ENCODE peak calls at places on chromosomes 7 and 10, in seven cellular contexts. G is germinal center, V is cardiac fibroblast, Q is Right ventricle myocardium superior, S is lung, X is astrocyte of the spinal cord, B is AG20443. T is an unnamed sample.

GRCh38 chr10:46325021-46325420 is 38.2 kb downstream of the ANTXRL start:
- DNase-seq in G (no peak), V (peak; percentile 4), S (no peak), X (no peak), Q (no peak), B (peak; percentile 45), T (peak; percentile 45)

GRCh38 chr7:917255-918117 is 37.0 kb downstream of the ADAP1 start:
- DNase-seq in G (no peak), B (no peak), S (no peak), V (no peak), Q (peak; percentile 31), X (no peak), T (no peak)

GRCh38 chr10:22992075-22992474 is 64.2 kb downstream of the ARMC3 start:
- DNase-seq in Q (no peak), X (no peak), V (no peak), B (no peak), S (no peak), G (no peak), T (no peak)

GRCh38 chr7:114481995-114482394 is 67.4 kb downstream of the FOXP2 start:
- DNase-seq in X (peak; percentile 19), V (peak; percentile 65), B (no peak), Q (no peak), G (no peak), S (no peak), T (peak; percentile 90)

GRCh38 chr10:133260895-133261725 is 15.6 kb downstream of the ADAM8 start:
- DNase-seq in V (peak; percentile 21), X (peak; percentile 22), S (peak; percentile 45), B (peak; percentile 73), G (peak; percentile 74), Q (peak; percentile 80), T (peak; percentile 18)

GRCh38 chr10:108203905-108204527 is 1039.5 kb upstream of the SORCS1 start:
- DNase-seq in V (no peak), S (no peak), G (no peak), X (no peak), B (no peak), Q (no peak), T (no peak)

GRCh38 chr10:48211777-48212176 is 62.7 kb downstream of the FRMPD2 start:
- DNase-seq in S (no peak), G (no peak), X (no peak), V (no peak), B (no peak), Q (no peak), T (no peak)

GRCh38 chr10:70432101-70432500 is 9.4 kb downstream of the NODAL start:
- DNase-seq in S (no peak), G (no peak), Q (peak; percentile 69), V (peak; percentile 64), B (no peak), X (peak; percentile 18), T (no peak)

GRCh38 chr7:78523903-78524302 is 725.3 kb downstream of the PHTF2 start:
- DNase-seq in B (no peak), G (no peak), S (no peak), X (no peak), V (no peak), Q (no peak), T (no peak)

GRCh38 chr7:140519007-140519399 is 39.7 kb upstream of the MKRN1 start:
- DNase-seq in B (no peak), G (no peak), S (no peak), X (no peak), V (peak; percentile 23), Q (no peak), T (no peak)

GRCh38 chr10:80459047-80459865 is 5.1 kb downstream of the TSPAN14 start:
- DNase-seq in Q (peak; percentile 84), B (peak; percentile 91), X (peak; percentile 67), S (peak; percentile 85), V (peak; percentile 75), G (peak; percentile 48), T (peak; percentile 67)

GRCh38 chr10:131997366-131998049 is 15.8 kb upstream of the BNIP3 start:
- DNase-seq in X (peak; percentile 78), V (peak; percentile 90), G (no peak), S (peak; percentile 90), B (peak; percentile 82), Q (peak; percentile 80), T (peak; percentile 97)

GRCh38 chr10:70738425-70739121 is 46.6 kb downstream of the TBATA start:
- DNase-seq in Q (no peak), V (no peak), B (no peak), S (no peak), X (no peak), G (no peak), T (no peak)

GRCh38 chr10:47061776-47062175 is 150.5 kb downstream of the PTPN20 start:
- DNase-seq in X (no peak), Q (no peak), S (no peak), V (no peak), G (no peak), B (no peak), T (no peak)

GRCh38 chr7:21507627-21508343 is 35.1 kb upstream of the DNAH11 start:
- DNase-seq in S (peak; percentile 43), Q (no peak), X (peak; percentile 16), G (no peak), V (peak; percentile 57), B (peak; percentile 40), T (peak; percentile 71)

GRCh38 chr7:127304087-127304486 is 51.3 kb upstream of the GRM8 start:
- DNase-seq in X (no peak), B (no peak), G (no peak), S (no peak), Q (no peak), V (no peak), T (no peak)

GRCh38 chr10:132299381-132300336 is 8.1 kb downstream of the STK32C start:
- DNase-seq in G (no peak), S (no peak), V (no peak), X (no peak), Q (no peak), B (no peak), T (no peak)

GRCh38 chr10:58070964-58071363 is 196.7 kb downstream of the IPMK start:
- DNase-seq in S (no peak), G (no peak), X (no peak), B (no peak), V (no peak), Q (no peak), T (no peak)

GRCh38 chr10:114709966-114710365 is 51.9 kb upstream of the ABLIM1 start:
- DNase-seq in S (no peak), B (no peak), V (peak; percentile 58), Q (no peak), X (peak; percentile 48), G (no peak), T (peak; percentile 40)

GRCh38 chr10:102988404-102989314 is 70.6 kb downstream of the CNNM2 start:
- DNase-seq in V (peak; percentile 20), X (peak; percentile 5), B (no peak), S (no peak), Q (no peak), G (no peak), T (peak; percentile 71)

GRCh38 chr7:1638113-1638726 is 31.9 kb upstream of the ELFN1 start:
- DNase-seq in B (no peak), X (no peak), G (no peak), Q (no peak), V (peak; percentile 37), S (no peak), T (peak; percentile 37)

GRCh38 chr7:84085147-84085546 is 109.4 kb downstream of the SEMA3A start:
- DNase-seq in S (no peak), B (no peak), V (peak; percentile 37), Q (no peak), X (peak; percentile 73), G (no peak), T (peak; percentile 64)

GRCh38 chr7:43572516-43573049 is 10.3 kb upstream of the STK17A start:
- DNase-seq in X (peak; percentile 99), Q (no peak), S (peak; percentile 35), V (peak; percentile 99), G (no peak), B (peak; percentile 90), T (peak; percentile 100)

GRCh38 chr7:98867271-98867701 is 2.5 kb downstream of the TMEM130 start:
- DNase-seq in Q (no peak), S (no peak), V (no peak), B (peak; percentile 66), X (no peak), G (no peak), T (peak; percentile 20)

GRCh38 chr10:26215923-26216576 is 524 bp upstream of the GAD2 start:
- DNase-seq in B (peak; percentile 77), X (peak; percentile 0), Q (no peak), V (peak; percentile 7), S (no peak), G (peak; percentile 49), T (no peak)

GRCh38 chr7:29337628-29338116 is 143.1 kb downstream of the CHN2 start:
- DNase-seq in V (peak; percentile 83), S (no peak), G (no peak), B (no peak), Q (no peak), X (no peak), T (peak; percentile 60)

GRCh38 chr7:100949227-100949930 is at the start of gene MUC3A:
- DNase-seq in V (no peak), G (no peak), B (peak; percentile 16), S (no peak), Q (no peak), X (no peak), T (no peak)

GRCh38 chr10:125158528-125159485 is 1.6 kb downstream of the CTBP2 start:
- DNase-seq in V (peak; percentile 58), B (peak; percentile 69), Q (peak; percentile 81), X (peak; percentile 53), G (peak; percentile 51), S (peak; percentile 52), T (peak; percentile 39)

GRCh38 chr10:132606031-132606491 is 68.5 kb downstream of the INPP5A start:
- DNase-seq in G (no peak), Q (no peak), V (no peak), B (no peak), S (no peak), X (no peak), T (no peak)

GRCh38 chr7:120931243-120931642 is 19.3 kb upstream of the ING3 start:
- DNase-seq in B (no peak), X (no peak), G (no peak), V (peak; percentile 19), S (no peak), Q (no peak), T (no peak)

GRCh38 chr7:43520201-43520600 is 62.7 kb upstream of the STK17A start:
- DNase-seq in G (no peak), B (no peak), V (no peak), X (no peak), Q (no peak), S (no peak), T (no peak)

GRCh38 chr10:78700413-78700812 is 368.4 kb upstream of the ZMIZ1 start:
- DNase-seq in X (peak; percentile 8), G (no peak), S (no peak), V (peak; percentile 48), Q (peak; percentile 54), B (no peak), T (peak; percentile 32)

GRCh38 chr7:158296798-158297104 is 290.9 kb downstream of the PTPRN2 start:
- DNase-seq in B (no peak), S (no peak), X (no peak), Q (no peak), V (no peak), G (no peak), T (no peak)

GRCh38 chr7:132152490-132152889 is 423.8 kb downstream of the PLXNA4 start:
- DNase-seq in Q (no peak), V (no peak), B (no peak), X (no peak), G (no peak), S (no peak), T (no peak)

GRCh38 chr10:22054946-22055345 is 51.4 kb upstream of the DNAJC1 start:
- DNase-seq in V (no peak), Q (no peak), B (no peak), S (no peak), G (no peak), X (no peak), T (peak; percentile 66)

GRCh38 chr7:13293264-13294002 is 606.0 kb downstream of the ARL4A start:
- DNase-seq in B (no peak), G (no peak), Q (no peak), X (peak; percentile 15), S (no peak), V (no peak), T (peak; percentile 20)

GRCh38 chr10:110493832-110494426 is 3.8 kb upstream of the DUSP5 start:
- DNase-seq in V (no peak), Q (no peak), X (peak; percentile 5), S (no peak), G (no peak), B (no peak), T (peak; percentile 39)

GRCh38 chr7:139683137-139683871 is 94.5 kb downstream of the HIPK2 start:
- DNase-seq in V (peak; percentile 77), S (no peak), X (peak; percentile 79), Q (no peak), B (peak; percentile 68), G (no peak), T (peak; percentile 94)